ENCODE peak calls at places on chromosomes 7 and 10, in ten cellular contexts. B is transverse colon; T is foreskin fibroblast; A is cardiac fibroblast; F is uterus; D is CD4-positive, alpha-beta T cell; H is cardiac muscle cell; I is body of pancreas; M is stomach; S is left lung. Y is an unnamed sample.

GRCh38 chr7:33874943-33875342 is 30.4 kb upstream of the BMPER start:
- DNase-seq in B (no peak), T (peak), A (peak), F (peak), D (no peak), H (peak), I (no peak), M (no peak), S (no peak), Y (no peak)

GRCh38 chr7:2032030-2032875 is 200.5 kb downstream of the MAD1L1 start:
- DNase-seq in B (no peak), T (no peak), A (peak), F (no peak), D (no peak), H (peak), I (no peak), M (peak), S (peak), Y (no peak)

GRCh38 chr7:138752568-138753518 is 45.0 kb upstream of the TMEM213 start:
- DNase-seq in B (peak), T (no peak), A (no peak), F (peak), D (peak), H (no peak), I (peak), M (peak), S (no peak), Y (no peak)

GRCh38 chr7:148290451-148291005 is 300.0 kb upstream of the C7orf33 start:
- DNase-seq in B (no peak), T (no peak), A (no peak), F (no peak), D (no peak), H (no peak), I (no peak), M (no peak), S (no peak), Y (peak)

GRCh38 chr10:59997807-59998525 is 91.6 kb upstream of the CCDC6 start:
- DNase-seq in B (peak), T (no peak), A (no peak), F (peak), D (no peak), H (peak), I (no peak), M (peak), S (no peak), Y (no peak)

GRCh38 chr7:130290745-130291144 is 2.2 kb upstream of the CPA4 start:
- DNase-seq in B (no peak), T (peak), A (peak), F (no peak), D (no peak), H (no peak), I (peak), M (no peak), S (no peak), Y (no peak)

GRCh38 chr7:103389263-103389662 is 41.8 kb downstream of the PSMC2 start:
- DNase-seq in B (no peak), T (no peak), A (no peak), F (no peak), D (no peak), H (no peak), I (no peak), M (no peak), S (no peak), Y (no peak)

GRCh38 chr7:118559207-118559606 is 334.7 kb downstream of the ANKRD7 start:
- DNase-seq in B (no peak), T (no peak), A (no peak), F (no peak), D (no peak), H (no peak), I (no peak), M (no peak), S (no peak), Y (no peak)

GRCh38 chr10:63208981-63209380 is 75.9 kb downstream of the NRBF2 start:
- DNase-seq in B (no peak), T (peak), A (peak), F (no peak), D (no peak), H (no peak), I (no peak), M (no peak), S (no peak), Y (peak)

GRCh38 chr10:23656735-23657134 is 217.9 kb downstream of the OTUD1 start:
- DNase-seq in B (no peak), T (no peak), A (peak), F (no peak), D (no peak), H (no peak), I (peak), M (no peak), S (no peak), Y (no peak)

GRCh38 chr7:94289071-94289470 is 105.6 kb upstream of the COL1A2 start:
- DNase-seq in B (peak), T (peak), A (peak), F (peak), D (no peak), H (peak), I (peak), M (peak), S (no peak), Y (peak)

GRCh38 chr10:17616403-17617030 is 657 bp downstream of the HACD1 start:
- DNase-seq in B (peak), T (peak), A (peak), F (peak), D (peak), H (peak), I (peak), M (peak), S (peak), Y (peak)

GRCh38 chr7:30563326-30563942 is 31.2 kb upstream of the GARS1 start:
- DNase-seq in B (no peak), T (no peak), A (peak), F (no peak), D (no peak), H (no peak), I (no peak), M (no peak), S (no peak), Y (no peak)

GRCh38 chr7:30815016-30815854 is 44.0 kb downstream of the MINDY4 start:
- DNase-seq in B (no peak), T (peak), A (no peak), F (peak), D (no peak), H (peak), I (no peak), M (no peak), S (no peak), Y (no peak)

GRCh38 chr7:26550492-26550891 is 258.8 kb downstream of the SNX10 start:
- DNase-seq in B (no peak), T (no peak), A (no peak), F (no peak), D (no peak), H (no peak), I (no peak), M (no peak), S (no peak), Y (no peak)

GRCh38 chr10:90969947-90970673 is 49.2 kb upstream of the ANKRD1 start:
- DNase-seq in B (no peak), T (peak), A (peak), F (no peak), D (no peak), H (peak), I (no peak), M (no peak), S (no peak), Y (no peak)

GRCh38 chr7:155298288-155298833 is 683 bp downstream of the INSIG1 start:
- DNase-seq in B (no peak), T (no peak), A (no peak), F (no peak), D (peak), H (no peak), I (no peak), M (no peak), S (peak), Y (peak)

GRCh38 chr10:58334817-58335305 is at the start of gene UBE2D1:
- DNase-seq in B (peak), T (peak), A (peak), F (peak), D (peak), H (peak), I (peak), M (peak), S (peak), Y (peak)

GRCh38 chr10:1662361-1663025 is 74.8 kb downstream of the ADARB2 start:
- DNase-seq in B (no peak), T (no peak), A (no peak), F (no peak), D (no peak), H (no peak), I (no peak), M (no peak), S (no peak), Y (no peak)

GRCh38 chr10:119371704-119372663 is 164.6 kb downstream of the GRK5 start:
- DNase-seq in B (no peak), T (no peak), A (no peak), F (no peak), D (no peak), H (peak), I (no peak), M (no peak), S (no peak), Y (no peak)

GRCh38 chr7:141014523-141015395 is at the start of gene MRPS33:
- DNase-seq in B (peak), T (peak), A (peak), F (peak), D (peak), H (peak), I (peak), M (peak), S (peak), Y (peak)
- TF ChIP-seq CTCF in B (no peak), T (peak), A (no peak), F (peak), D (peak), H (peak), I (peak), M (no peak), S (no peak), Y (no peak)

DNA sequence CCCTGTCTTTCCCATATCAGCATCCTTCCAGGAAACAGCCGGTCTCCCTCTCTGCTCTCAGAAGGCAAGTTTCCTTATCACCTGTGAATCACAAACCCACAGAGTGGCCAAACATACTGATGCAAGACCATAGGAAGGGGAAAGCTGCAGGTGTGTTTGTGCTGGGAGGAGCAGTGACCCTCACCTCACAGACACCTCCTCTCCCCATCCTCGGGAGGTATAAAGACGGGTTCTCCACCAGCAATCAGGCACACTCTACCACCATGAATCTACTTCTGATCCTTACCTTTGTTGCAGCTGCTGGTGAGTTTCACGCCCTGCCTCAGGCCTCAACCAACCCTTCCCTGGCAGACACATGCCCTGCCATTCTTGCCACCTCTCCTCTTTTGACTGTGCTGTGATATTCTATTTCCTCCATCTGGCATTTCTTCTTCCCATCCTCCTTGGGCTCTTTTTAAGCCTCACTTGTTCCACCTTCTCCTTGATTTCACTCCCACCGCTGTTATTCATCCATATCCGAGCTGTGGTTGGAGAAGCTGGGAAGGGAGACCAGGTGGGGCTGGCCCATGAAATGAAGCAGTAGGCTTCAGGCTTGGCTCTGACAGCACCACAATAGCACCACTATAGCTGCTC is at the start of gene PRSS2:
- DNase-seq in B (no peak), T (no peak), A (no peak), F (no peak), D (no peak), H (no peak), I (peak), M (no peak), S (no peak), Y (no peak)
- TF ChIP-seq CTCF in B (no peak), T (no peak), A (no peak), F (no peak), D (no peak), H (no peak), I (no peak), M (no peak), S (no peak), Y (no peak)

GRCh38 chr7:12687213-12688171 is at the start of gene ARL4A:
- DNase-seq in B (peak), T (peak), A (peak), F (peak), D (peak), H (peak), I (peak), M (peak), S (peak), Y (peak)
- TF ChIP-seq CTCF in B (no peak), T (peak), A (no peak), F (peak), D (no peak), H (peak), I (peak), M (peak), S (no peak), Y (no peak)

GRCh38 chr7:24883632-24884013 is 96.4 kb downstream of the OSBPL3 start:
- DNase-seq in B (no peak), T (no peak), A (peak), F (no peak), D (no peak), H (no peak), I (no peak), M (no peak), S (no peak), Y (no peak)

GRCh38 chr7:24882989-24883631 is 96.9 kb downstream of the OSBPL3 start:
- DNase-seq in B (no peak), T (peak), A (peak), F (peak), D (no peak), H (peak), I (no peak), M (no peak), S (no peak), Y (peak)

GRCh38 chr7:24879281-24879680 is 100.7 kb downstream of the OSBPL3 start:
- DNase-seq in B (no peak), T (no peak), A (peak), F (no peak), D (no peak), H (peak), I (no peak), M (no peak), S (no peak), Y (no peak)

GRCh38 chr7:24880886-24881285 is 99.1 kb downstream of the OSBPL3 start:
- DNase-seq in B (no peak), T (no peak), A (no peak), F (no peak), D (no peak), H (peak), I (no peak), M (no peak), S (no peak), Y (no peak)

GRCh38 chr7:24881622-24882021 is 98.4 kb downstream of the OSBPL3 start:
- DNase-seq in B (no peak), T (no peak), A (no peak), F (no peak), D (no peak), H (no peak), I (no peak), M (no peak), S (no peak), Y (no peak)
- TF ChIP-seq CTCF in B (no peak), T (peak), A (no peak), F (no peak), D (no peak), H (no peak), I (no peak), M (no peak), S (no peak), Y (no peak)

Y was measured in nephron progenitor cell.